ENCODE peak calls at places on chromosomes 2 and 18, in six cellular contexts. R, H, X, M, A and N are unnamed samples.

GRCh38 chr18:12990128-12990485 is 1.1 kb upstream of the CEP192 start:
- DNase-seq in R (no peak), H (no peak), X (no peak), M (no peak), A (no peak), N (no peak)

GRCh38 chr2:12008425-12009061 is 262.1 kb downstream of the LPIN1 start:
- DNase-seq in R (no peak), H (no peak), X (no peak), M (peak), A (peak), N (no peak)

GRCh38 chr18:31957728-31958127 is 14.8 kb upstream of the TRAPPC8 start:
- DNase-seq in R (no peak), H (no peak), X (no peak), M (no peak), A (no peak), N (no peak)

GRCh38 chr2:181466661-181467576 is 9.7 kb downstream of the ITGA4 start:
- DNase-seq in R (no peak), H (no peak), X (peak), M (peak), A (peak), N (no peak)

GRCh38 chr18:11689031-11689971 is at the start of gene GNAL:
- DNase-seq in R (peak), H (peak), X (peak), M (peak), A (peak), N (peak)

GRCh38 chr2:143974262-143974661 is 545.7 kb downstream of the ZEB2 start:
- DNase-seq in R (no peak), H (no peak), X (no peak), M (peak), A (no peak), N (no peak)

GRCh38 chr2:173136067-173136466 is 60.4 kb downstream of the MAP3K20 start:
- DNase-seq in R (no peak), H (no peak), X (no peak), M (no peak), A (no peak), N (no peak)

GRCh38 chr2:232668805-232669444 is 28.2 kb upstream of the GIGYF2 start:
- DNase-seq in R (no peak), H (no peak), X (no peak), M (peak), A (peak), N (no peak)

GRCh38 chr2:206693399-206694137 is 24.6 kb downstream of the DYTN start:
- DNase-seq in R (peak), H (no peak), X (peak), M (peak), A (peak), N (peak)

GRCh38 chr2:216013080-216013909 is at the start of gene MREG:
- DNase-seq in R (no peak), H (peak), X (peak), M (peak), A (peak), N (no peak)

GRCh38 chr2:216014006-216014405 is 655 bp upstream of the MREG start:
- DNase-seq in R (no peak), H (no peak), X (no peak), M (no peak), A (no peak), N (no peak)

GRCh38 chr2:216012830-216013079 is 596 bp downstream of the MREG start:
- DNase-seq in R (no peak), H (no peak), X (no peak), M (no peak), A (no peak), N (no peak)

GRCh38 chr2:216011320-216011849 is 2.0 kb downstream of the MREG start:
- DNase-seq in R (no peak), H (no peak), X (no peak), M (no peak), A (no peak), N (no peak)

DNA sequence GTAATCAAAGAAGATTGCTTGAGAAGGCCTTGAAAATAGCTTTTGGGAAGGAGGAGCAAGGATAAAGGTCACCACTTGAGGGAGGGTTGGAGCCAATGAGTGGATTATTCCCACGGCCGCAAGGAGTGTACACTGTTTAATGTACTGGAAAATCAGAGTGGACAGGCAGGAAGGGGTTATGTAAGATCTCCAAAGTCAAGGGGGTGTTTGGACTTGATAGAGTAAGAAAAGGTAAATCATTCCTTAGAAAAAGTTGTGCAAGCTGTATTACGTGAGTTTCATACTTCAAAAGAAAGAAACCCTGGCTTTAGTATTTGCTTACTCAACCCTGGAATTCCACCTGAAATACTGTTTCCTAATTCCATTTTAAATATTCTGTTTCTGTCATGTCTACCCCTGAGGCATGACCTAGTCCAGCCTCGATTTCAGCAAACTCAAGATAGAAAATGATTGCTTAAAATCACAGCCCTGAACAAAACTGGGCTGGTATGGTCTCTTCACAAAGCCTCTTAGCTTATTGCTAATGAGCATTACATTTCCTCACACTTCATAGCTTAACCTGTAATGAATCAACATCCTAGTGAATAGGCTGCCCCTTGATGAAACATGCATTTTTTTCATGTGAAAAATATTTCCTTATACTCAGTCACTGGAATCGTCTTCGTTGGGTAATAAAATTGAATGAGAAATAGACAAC is 1.1 kb downstream of the MREG start:
- DNase-seq in R (no peak), H (no peak), X (no peak), M (no peak), A (no peak), N (peak)
- TF ChIP-seq CTCF in R (no peak), H (peak), X (no peak), M (no peak), A (peak), N (peak)

GRCh38 chr2:43075054-43075593 is 151.3 kb downstream of the ZFP36L2 start:
- DNase-seq in R (peak), H (no peak), X (no peak), M (peak), A (peak), N (no peak)
- TF ChIP-seq CTCF in R (no peak), H (no peak), X (no peak), M (peak), A (peak), N (no peak)

DNA sequence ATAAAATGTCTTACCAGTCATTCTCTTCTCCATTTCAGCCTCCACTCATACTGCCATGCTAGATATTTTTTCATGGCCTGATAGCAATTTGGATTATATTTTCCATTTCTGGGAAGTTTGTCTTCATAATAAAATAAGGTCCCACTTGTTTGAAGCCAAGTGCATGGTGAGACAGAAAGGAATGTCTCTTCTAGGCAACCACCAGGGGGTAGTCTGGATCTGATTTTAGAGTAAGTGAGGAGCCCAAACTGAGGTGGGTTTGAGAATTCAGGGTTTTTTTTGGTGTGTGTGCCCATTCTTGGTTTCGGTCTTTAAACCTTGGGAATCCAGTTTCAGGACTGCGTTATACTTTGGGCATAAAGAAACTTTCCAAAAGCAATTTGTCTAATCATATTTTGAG is 315.5 kb downstream of the RPRM start:
- DNase-seq in R (no peak), H (no peak), X (peak), M (no peak), A (no peak), N (no peak)
- TF ChIP-seq CTCF in R (no peak), H (peak), X (peak), M (no peak), A (peak), N (peak)

GRCh38 chr2:3738454-3738853 is 35.1 kb downstream of the DCDC2C start:
- DNase-seq in R (no peak), H (no peak), X (no peak), M (peak), A (peak), N (no peak)
- TF ChIP-seq CTCF in R (peak), H (peak), X (peak), M (peak), A (peak), N (peak)

GRCh38 chr2:15939854-15940660 is at the start of gene MYCN:
- DNase-seq in R (no peak), H (peak), X (peak), M (peak), A (peak), N (no peak)
- TF ChIP-seq CTCF in R (peak), H (peak), X (peak), M (no peak), A (no peak), N (peak)

GRCh38 chr2:213228638-213229037 is 55.6 kb upstream of the SPAG16 start:
- DNase-seq in R (no peak), H (no peak), X (no peak), M (no peak), A (no peak), N (no peak)
- TF ChIP-seq CTCF in R (no peak), H (no peak), X (no peak), M (no peak), A (no peak), N (no peak)

DNA sequence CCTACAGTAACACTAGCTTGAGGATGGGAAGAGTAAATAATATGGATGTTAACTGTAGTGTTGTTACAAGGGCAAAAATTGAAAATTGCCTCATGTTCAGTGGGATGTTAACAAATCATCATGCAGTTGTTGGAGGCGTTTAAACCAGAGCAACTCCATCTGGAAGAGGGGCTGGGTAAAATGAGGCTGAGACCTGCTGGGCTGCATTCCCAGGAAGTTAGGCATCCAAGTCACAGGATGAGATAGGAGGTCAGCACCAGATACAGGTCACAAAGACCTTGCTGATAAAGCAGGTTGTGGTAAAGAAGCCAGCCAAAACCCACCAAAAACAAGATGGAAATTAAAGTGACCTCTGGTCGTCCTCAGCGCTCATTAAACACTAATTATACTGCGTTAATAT is 101.6 kb downstream of the MYO5B start:
- DNase-seq in R (no peak), H (no peak), X (no peak), M (no peak), A (no peak), N (no peak)
- TF ChIP-seq CTCF in R (no peak), H (no peak), X (no peak), M (no peak), A (no peak), N (no peak)

GRCh38 chr18:58064406-58064998 is 20.5 kb downstream of the NEDD4L start:
- DNase-seq in R (no peak), H (no peak), X (no peak), M (no peak), A (no peak), N (no peak)

GRCh38 chr18:58069721-58070292 is 25.8 kb downstream of the NEDD4L start:
- DNase-seq in R (no peak), H (no peak), X (no peak), M (no peak), A (no peak), N (no peak)

GRCh38 chr18:58069104-58069503 is 25.1 kb downstream of the NEDD4L start:
- DNase-seq in R (no peak), H (no peak), X (no peak), M (no peak), A (no peak), N (no peak)

GRCh38 chr18:58067611-58068010 is 23.6 kb downstream of the NEDD4L start:
- DNase-seq in R (no peak), H (no peak), X (no peak), M (no peak), A (no peak), N (no peak)
- TF ChIP-seq CTCF in R (no peak), H (no peak), X (no peak), M (no peak), A (no peak), N (no peak)

GRCh38 chr2:162149940-162150339 is 2.1 kb downstream of the GCG start:
- DNase-seq in R (no peak), H (no peak), X (no peak), M (no peak), A (no peak), N (no peak)

GRCh38 chr2:162156149-162156548 is 4.1 kb upstream of the GCG start:
- DNase-seq in R (no peak), H (no peak), X (no peak), M (no peak), A (no peak), N (no peak)

GRCh38 chr2:162153608-162154224 is 1.7 kb upstream of the GCG start:
- DNase-seq in R (peak), H (no peak), X (peak), M (peak), A (peak), N (no peak)

GRCh38 chr2:162152147-162152546 is at the start of gene GCG:
- DNase-seq in R (no peak), H (no peak), X (no peak), M (no peak), A (no peak), N (no peak)

GRCh38 chr2:162155093-162155492 is 3.0 kb upstream of the GCG start:
- DNase-seq in R (no peak), H (no peak), X (no peak), M (no peak), A (no peak), N (no peak)
- TF ChIP-seq CTCF in R (no peak), H (no peak), X (no peak), M (no peak), A (peak), N (peak)